ENCODE peak calls at places on chromosome 15, in ten cellular contexts. One of them, this sample, is unnamed.

GRCh38 chr15:45199136-45199810 is 11.5 kb upstream of the SHF start:
- DNase-seq in body of pancreas: no peak
- DNase-seq in thyroid gland: peak; percentile 37
- DNase-seq in ovary: no peak
- DNase-seq in GM12878: peak; percentile 34
- DNase-seq in IMR-90: no peak
- DNase-seq in esophagus squamous epithelium: no peak
- DNase-seq in HCT116: no peak
- DNase-seq in stomach: no peak
- DNase-seq in tibial nerve: peak; percentile 37
- DNase-seq in this sample: peak; percentile 15

GRCh38 chr15:39183177-39183881 is 397.6 kb upstream of the THBS1 start:
- DNase-seq in body of pancreas: no peak
- DNase-seq in thyroid gland: no peak
- DNase-seq in ovary: no peak
- DNase-seq in GM12878: no peak
- DNase-seq in IMR-90: no peak
- DNase-seq in esophagus squamous epithelium: no peak
- DNase-seq in HCT116: no peak
- DNase-seq in stomach: no peak
- DNase-seq in tibial nerve: no peak
- DNase-seq in this sample: no peak

GRCh38 chr15:65101418-65101890 is 13.5 kb downstream of the UBAP1L start:
- DNase-seq in body of pancreas: peak; percentile 57
- DNase-seq in thyroid gland: peak; percentile 70
- DNase-seq in ovary: peak; percentile 69
- DNase-seq in GM12878: no peak
- DNase-seq in IMR-90: peak; percentile 63
- DNase-seq in esophagus squamous epithelium: no peak
- DNase-seq in HCT116: peak; percentile 22
- DNase-seq in stomach: peak; percentile 50
- DNase-seq in tibial nerve: peak; percentile 76
- DNase-seq in this sample: peak; percentile 51

GRCh38 chr15:63327648-63328421 is 50.4 kb downstream of the APH1B start:
- DNase-seq in body of pancreas: no peak
- DNase-seq in thyroid gland: peak; percentile 87
- DNase-seq in ovary: no peak
- DNase-seq in GM12878: no peak
- DNase-seq in IMR-90: no peak
- DNase-seq in esophagus squamous epithelium: no peak
- DNase-seq in HCT116: no peak
- DNase-seq in stomach: no peak
- DNase-seq in tibial nerve: no peak
- DNase-seq in this sample: no peak

GRCh38 chr15:63466378-63467192 is 37.8 kb upstream of the USP3 start:
- DNase-seq in body of pancreas: peak; percentile 41
- DNase-seq in thyroid gland: no peak
- DNase-seq in ovary: no peak
- DNase-seq in GM12878: no peak
- DNase-seq in IMR-90: peak; percentile 70
- DNase-seq in esophagus squamous epithelium: no peak
- DNase-seq in HCT116: peak; percentile 74
- DNase-seq in stomach: no peak
- DNase-seq in tibial nerve: peak; percentile 80
- DNase-seq in this sample: peak; percentile 68

GRCh38 chr15:48367483-48367882 is 36.3 kb downstream of the DUT start:
- DNase-seq in body of pancreas: no peak
- DNase-seq in thyroid gland: no peak
- DNase-seq in ovary: no peak
- DNase-seq in GM12878: no peak
- DNase-seq in IMR-90: no peak
- DNase-seq in esophagus squamous epithelium: no peak
- DNase-seq in HCT116: no peak
- DNase-seq in stomach: no peak
- DNase-seq in tibial nerve: no peak
- DNase-seq in this sample: no peak

GRCh38 chr15:96893159-96893906 is 562.8 kb downstream of the NR2F2 start:
- DNase-seq in body of pancreas: peak; percentile 11
- DNase-seq in thyroid gland: no peak
- DNase-seq in ovary: no peak
- DNase-seq in GM12878: no peak
- DNase-seq in IMR-90: no peak
- DNase-seq in esophagus squamous epithelium: no peak
- DNase-seq in HCT116: no peak
- DNase-seq in stomach: peak; percentile 33
- DNase-seq in tibial nerve: peak; percentile 20
- DNase-seq in this sample: peak; percentile 5

GRCh38 chr15:53625260-53625659 is 134.2 kb downstream of the WDR72 start:
- DNase-seq in body of pancreas: no peak
- DNase-seq in thyroid gland: no peak
- DNase-seq in ovary: no peak
- DNase-seq in GM12878: no peak
- DNase-seq in IMR-90: no peak
- DNase-seq in esophagus squamous epithelium: no peak
- DNase-seq in HCT116: no peak
- DNase-seq in stomach: no peak
- DNase-seq in tibial nerve: no peak
- DNase-seq in this sample: no peak

GRCh38 chr15:101169457-101170071 is 82.3 kb downstream of the CHSY1 start:
- DNase-seq in body of pancreas: no peak
- DNase-seq in thyroid gland: no peak
- DNase-seq in ovary: no peak
- DNase-seq in GM12878: no peak
- DNase-seq in IMR-90: peak; percentile 69
- DNase-seq in esophagus squamous epithelium: no peak
- DNase-seq in HCT116: no peak
- DNase-seq in stomach: no peak
- DNase-seq in tibial nerve: no peak
- DNase-seq in this sample: no peak

GRCh38 chr15:101167366-101167790 is 84.5 kb downstream of the CHSY1 start:
- DNase-seq in body of pancreas: no peak
- DNase-seq in thyroid gland: no peak
- DNase-seq in ovary: no peak
- DNase-seq in GM12878: no peak
- DNase-seq in IMR-90: peak; percentile 50
- DNase-seq in esophagus squamous epithelium: no peak
- DNase-seq in HCT116: no peak
- DNase-seq in stomach: no peak
- DNase-seq in tibial nerve: no peak
- DNase-seq in this sample: no peak

GRCh38 chr15:101168898-101169297 is 83.0 kb downstream of the CHSY1 start:
- DNase-seq in body of pancreas: no peak
- DNase-seq in thyroid gland: no peak
- DNase-seq in ovary: no peak
- DNase-seq in GM12878: no peak
- DNase-seq in IMR-90: no peak
- DNase-seq in esophagus squamous epithelium: no peak
- DNase-seq in HCT116: no peak
- DNase-seq in stomach: no peak
- DNase-seq in tibial nerve: no peak
- DNase-seq in this sample: no peak

GRCh38 chr15:101168463-101168824 is 83.4 kb downstream of the CHSY1 start:
- DNase-seq in body of pancreas: peak; percentile 62
- DNase-seq in thyroid gland: peak; percentile 22
- DNase-seq in ovary: no peak
- DNase-seq in GM12878: no peak
- DNase-seq in IMR-90: peak; percentile 65
- DNase-seq in esophagus squamous epithelium: no peak
- DNase-seq in HCT116: no peak
- DNase-seq in stomach: peak; percentile 45
- DNase-seq in tibial nerve: peak; percentile 42
- DNase-seq in this sample: no peak

DNA sequence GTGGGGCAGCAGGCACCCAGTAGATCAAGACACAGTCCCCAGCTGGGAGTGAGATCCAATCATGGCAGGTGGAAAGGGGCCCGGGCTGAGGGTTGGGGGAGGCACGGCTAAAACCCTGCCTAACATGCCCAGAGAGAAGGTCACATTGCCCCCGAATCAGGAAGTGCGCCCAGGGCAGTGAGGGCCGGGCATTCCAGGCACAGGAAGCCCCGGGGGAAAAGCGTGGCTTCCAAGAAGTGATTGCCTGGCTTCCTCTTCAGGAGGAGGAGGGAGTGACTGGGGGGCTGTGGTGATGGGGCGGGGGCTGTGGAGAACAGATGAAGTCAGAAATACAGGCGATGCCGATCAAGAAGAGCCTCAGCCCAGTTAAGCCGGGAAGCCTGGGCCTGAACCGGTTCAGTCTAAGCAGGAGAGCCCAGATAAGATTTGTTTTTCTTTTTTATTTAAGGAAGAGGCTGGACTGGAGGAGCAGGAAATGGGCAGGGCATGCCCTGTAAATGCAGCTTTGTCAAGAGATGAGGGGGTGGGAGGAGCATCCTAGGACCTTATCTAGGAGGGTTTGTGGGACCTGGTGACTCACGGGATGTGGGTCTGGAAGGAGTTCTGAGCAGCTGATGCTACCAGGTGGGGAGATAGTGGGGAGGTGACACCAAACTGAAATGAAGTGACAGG is 83.9 kb downstream of the CHSY1 start:
- DNase-seq in body of pancreas: peak; percentile 29
- DNase-seq in thyroid gland: peak; percentile 40
- DNase-seq in ovary: peak; percentile 49
- DNase-seq in GM12878: no peak
- DNase-seq in IMR-90: peak; percentile 97
- DNase-seq in esophagus squamous epithelium: peak; percentile 16
- DNase-seq in HCT116: peak; percentile 31
- DNase-seq in stomach: peak; percentile 42
- DNase-seq in tibial nerve: peak; percentile 55
- DNase-seq in this sample: peak; percentile 80
- H3K27ac ChIP-seq in body of pancreas: peak overlapping the region; percentile 63
- H3K27ac ChIP-seq in thyroid gland: peak overlapping the region; percentile 59
- H3K27ac ChIP-seq in ovary: no peak overlapping the region
- H3K27ac ChIP-seq in GM12878: no peak overlapping the region
- H3K27ac ChIP-seq in IMR-90: peak overlapping the region; percentile 82
- H3K27ac ChIP-seq in esophagus squamous epithelium: peak overlapping the region; percentile 77
- H3K27ac ChIP-seq in HCT116: peak overlapping the region; percentile 33
- H3K27ac ChIP-seq in stomach: peak overlapping the region; percentile 60
- H3K27ac ChIP-seq in tibial nerve: peak overlapping the region; percentile 67
- H3K27ac ChIP-seq in this sample: peak overlapping the region; percentile 86

GRCh38 chr15:89912145-89912673 is 543 bp downstream of the ARPIN start:
- DNase-seq in body of pancreas: peak; percentile 68
- DNase-seq in thyroid gland: peak; percentile 45
- DNase-seq in ovary: peak; percentile 33
- DNase-seq in GM12878: no peak
- DNase-seq in IMR-90: no peak
- DNase-seq in esophagus squamous epithelium: no peak
- DNase-seq in HCT116: no peak
- DNase-seq in stomach: peak; percentile 49
- DNase-seq in tibial nerve: no peak
- DNase-seq in this sample: peak; percentile 44
- TF ChIP-seq POLR2A in body of pancreas: no peak
- TF ChIP-seq POLR2A in thyroid gland: no peak
- TF ChIP-seq POLR2A in ovary: no peak
- TF ChIP-seq POLR2A in GM12878: no peak
- TF ChIP-seq POLR2A in IMR-90: no peak
- TF ChIP-seq POLR2A in esophagus squamous epithelium: no peak
- TF ChIP-seq POLR2A in HCT116: no peak
- TF ChIP-seq POLR2A in stomach: no peak
- TF ChIP-seq POLR2A in tibial nerve: no peak
- TF ChIP-seq POLR2A in this sample: peak; percentile 41

DNA sequence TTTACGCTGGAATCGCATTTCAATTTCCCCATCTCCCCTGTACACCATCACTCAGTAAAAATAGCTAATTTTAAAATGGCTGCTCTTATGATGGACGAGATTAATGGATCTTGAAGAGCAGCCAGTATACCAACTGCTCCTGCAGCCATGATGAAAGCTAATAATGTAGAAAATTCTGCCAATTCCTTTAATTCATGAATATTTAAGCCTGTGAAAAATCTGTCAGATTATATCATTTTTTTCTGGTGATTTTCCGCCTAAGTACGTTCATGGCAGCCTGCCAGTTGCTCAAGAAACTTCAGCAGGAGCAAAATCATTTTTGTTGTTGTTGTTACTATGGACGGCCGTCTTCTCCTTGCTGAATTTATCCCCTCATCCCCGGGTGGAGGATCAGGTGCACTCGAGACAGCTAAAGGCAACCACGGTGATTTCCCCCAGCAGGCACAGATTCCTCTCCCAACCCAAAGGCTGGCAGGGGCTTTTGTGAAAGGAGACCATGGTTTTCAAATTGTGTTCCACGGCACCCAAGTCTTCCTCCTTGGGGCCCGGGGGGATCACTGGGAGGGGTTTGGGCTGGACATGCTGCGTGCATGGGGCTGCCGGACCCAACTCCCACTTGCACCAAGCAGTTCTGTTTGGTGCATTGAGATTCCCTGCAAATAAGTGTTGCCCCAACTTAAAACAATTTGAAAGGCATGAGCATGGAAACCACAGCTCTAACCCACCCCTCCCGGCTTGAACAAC is 289.6 kb downstream of the UACA start:
- DNase-seq in body of pancreas: no peak
- DNase-seq in thyroid gland: peak; percentile 11
- DNase-seq in ovary: no peak
- DNase-seq in GM12878: no peak
- DNase-seq in IMR-90: no peak
- DNase-seq in esophagus squamous epithelium: no peak
- DNase-seq in HCT116: no peak
- DNase-seq in stomach: no peak
- DNase-seq in tibial nerve: no peak
- DNase-seq in this sample: no peak
- H3K27ac ChIP-seq in body of pancreas: no peak overlapping the region
- H3K27ac ChIP-seq in thyroid gland: no peak overlapping the region
- H3K27ac ChIP-seq in ovary: no peak overlapping the region
- H3K27ac ChIP-seq in GM12878: no peak overlapping the region
- H3K27ac ChIP-seq in IMR-90: peak overlapping the region; percentile 67
- H3K27ac ChIP-seq in esophagus squamous epithelium: peak overlapping the region; percentile 72
- H3K27ac ChIP-seq in HCT116: peak overlapping the region; percentile 88
- H3K27ac ChIP-seq in stomach: peak overlapping the region; percentile 82
- H3K27ac ChIP-seq in tibial nerve: peak overlapping the region; percentile 90
- H3K27ac ChIP-seq in this sample: peak overlapping the region; percentile 67

GRCh38 chr15:101250331-101250730 is 1.5 kb downstream of the CHSY1 start:
- DNase-seq in body of pancreas: no peak
- DNase-seq in thyroid gland: no peak
- DNase-seq in ovary: no peak
- DNase-seq in GM12878: no peak
- DNase-seq in IMR-90: peak; percentile 78
- DNase-seq in esophagus squamous epithelium: no peak
- DNase-seq in HCT116: no peak
- DNase-seq in stomach: no peak
- DNase-seq in tibial nerve: no peak
- DNase-seq in this sample: no peak

GRCh38 chr15:101251830-101252820 is at the start of gene CHSY1:
- DNase-seq in body of pancreas: peak; percentile 91
- DNase-seq in thyroid gland: peak; percentile 88
- DNase-seq in ovary: peak; percentile 95
- DNase-seq in GM12878: peak; percentile 57
- DNase-seq in IMR-90: peak; percentile 93
- DNase-seq in esophagus squamous epithelium: peak; percentile 47
- DNase-seq in HCT116: peak; percentile 76
- DNase-seq in stomach: peak; percentile 93
- DNase-seq in tibial nerve: peak; percentile 91
- DNase-seq in this sample: peak; percentile 89

GRCh38 chr15:101252836-101253235 is 988 bp upstream of the CHSY1 start:
- DNase-seq in body of pancreas: no peak
- DNase-seq in thyroid gland: no peak
- DNase-seq in ovary: no peak
- DNase-seq in GM12878: no peak
- DNase-seq in IMR-90: no peak
- DNase-seq in esophagus squamous epithelium: no peak
- DNase-seq in HCT116: no peak
- DNase-seq in stomach: no peak
- DNase-seq in tibial nerve: no peak
- DNase-seq in this sample: no peak

GRCh38 chr15:101248274-101248673 is 3.6 kb downstream of the CHSY1 start:
- DNase-seq in body of pancreas: no peak
- DNase-seq in thyroid gland: no peak
- DNase-seq in ovary: no peak
- DNase-seq in GM12878: no peak
- DNase-seq in IMR-90: no peak
- DNase-seq in esophagus squamous epithelium: no peak
- DNase-seq in HCT116: no peak
- DNase-seq in stomach: no peak
- DNase-seq in tibial nerve: no peak
- DNase-seq in this sample: no peak

GRCh38 chr15:101250931-101251829 is 668 bp downstream of the CHSY1 start:
- DNase-seq in body of pancreas: peak; percentile 58
- DNase-seq in thyroid gland: peak; percentile 56
- DNase-seq in ovary: peak; percentile 53
- DNase-seq in GM12878: no peak
- DNase-seq in IMR-90: no peak
- DNase-seq in esophagus squamous epithelium: no peak
- DNase-seq in HCT116: no peak
- DNase-seq in stomach: peak; percentile 45
- DNase-seq in tibial nerve: no peak
- DNase-seq in this sample: no peak
- TF ChIP-seq POLR2A in body of pancreas: no peak
- TF ChIP-seq POLR2A in thyroid gland: peak; percentile 39
- TF ChIP-seq POLR2A in ovary: no peak
- TF ChIP-seq POLR2A in GM12878: no peak
- TF ChIP-seq POLR2A in IMR-90: no peak
- TF ChIP-seq POLR2A in esophagus squamous epithelium: no peak
- TF ChIP-seq POLR2A in HCT116: no peak
- TF ChIP-seq POLR2A in stomach: no peak
- TF ChIP-seq POLR2A in tibial nerve: no peak
- TF ChIP-seq POLR2A in this sample: no peak